ENCODE peak calls at places on chromosome 17, in six cellular contexts. One of them, this sample, is unnamed.

GRCh38 chr17:65572581-65573282 is 11.3 kb upstream of the AXIN2 start:
- DNase-seq in HEK293T: no peak
- DNase-seq in A172: no peak
- DNase-seq in activated T-helper 9 cell treated with anti-CD3 and anti-CD28 coated beads, Interleukin-2, amount 50 U/mL, for 16 hours: no peak
- DNase-seq in HTR-8/SVneo: no peak
- DNase-seq in NCI-H1930: no peak
- DNase-seq in this sample: no peak

GRCh38 chr17:81144423-81144781 is 20.9 kb upstream of the PVALEF start:
- DNase-seq in activated T-helper 9 cell treated with anti-CD3 and anti-CD28 coated beads, Interleukin-2, amount 50 U/mL, for 16 hours: no peak
- DNase-seq in HEK293T: no peak
- DNase-seq in NCI-H1930: no peak
- DNase-seq in HTR-8/SVneo: no peak
- DNase-seq in A172: no peak
- DNase-seq in this sample: no peak

GRCh38 chr17:7548585-7549400 is at the start of gene TNFSF12:
- DNase-seq in HTR-8/SVneo: no peak
- DNase-seq in HEK293T: peak
- DNase-seq in A172: peak
- DNase-seq in NCI-H1930: no peak
- DNase-seq in activated T-helper 9 cell treated with anti-CD3 and anti-CD28 coated beads, Interleukin-2, amount 50 U/mL, for 16 hours: peak
- DNase-seq in this sample: no peak

GRCh38 chr17:57755479-57756070 is 10.5 kb upstream of the CCDC182 start:
- DNase-seq in activated T-helper 9 cell treated with anti-CD3 and anti-CD28 coated beads, Interleukin-2, amount 50 U/mL, for 16 hours: no peak
- DNase-seq in HEK293T: no peak
- DNase-seq in NCI-H1930: no peak
- DNase-seq in HTR-8/SVneo: no peak
- DNase-seq in A172: no peak
- DNase-seq in this sample: no peak

GRCh38 chr17:2238432-2239169 is 65.0 kb downstream of the SMG6 start:
- DNase-seq in HTR-8/SVneo: no peak
- DNase-seq in A172: no peak
- DNase-seq in activated T-helper 9 cell treated with anti-CD3 and anti-CD28 coated beads, Interleukin-2, amount 50 U/mL, for 16 hours: no peak
- DNase-seq in NCI-H1930: no peak
- DNase-seq in HEK293T: no peak
- DNase-seq in this sample: no peak

GRCh38 chr17:42179335-42179734 is 1.6 kb downstream of the KCNH4 start:
- DNase-seq in activated T-helper 9 cell treated with anti-CD3 and anti-CD28 coated beads, Interleukin-2, amount 50 U/mL, for 16 hours: no peak
- DNase-seq in HTR-8/SVneo: no peak
- DNase-seq in HEK293T: no peak
- DNase-seq in NCI-H1930: no peak
- DNase-seq in A172: no peak
- DNase-seq in this sample: no peak

GRCh38 chr17:77118251-77118928 is 22.4 kb upstream of the SEC14L1 start:
- DNase-seq in A172: no peak
- DNase-seq in activated T-helper 9 cell treated with anti-CD3 and anti-CD28 coated beads, Interleukin-2, amount 50 U/mL, for 16 hours: no peak
- DNase-seq in HEK293T: no peak
- DNase-seq in NCI-H1930: no peak
- DNase-seq in HTR-8/SVneo: no peak
- DNase-seq in this sample: no peak

GRCh38 chr17:76076100-76076764 is 1.7 kb downstream of the GALR2 start:
- DNase-seq in NCI-H1930: no peak
- DNase-seq in HEK293T: no peak
- DNase-seq in HTR-8/SVneo: no peak
- DNase-seq in activated T-helper 9 cell treated with anti-CD3 and anti-CD28 coated beads, Interleukin-2, amount 50 U/mL, for 16 hours: no peak
- DNase-seq in A172: no peak
- DNase-seq in this sample: no peak

GRCh38 chr17:45436161-45436560 is 3.5 kb upstream of the ARHGAP27 start:
- DNase-seq in A172: no peak
- DNase-seq in NCI-H1930: no peak
- DNase-seq in activated T-helper 9 cell treated with anti-CD3 and anti-CD28 coated beads, Interleukin-2, amount 50 U/mL, for 16 hours: no peak
- DNase-seq in HTR-8/SVneo: no peak
- DNase-seq in HEK293T: peak
- DNase-seq in this sample: no peak

GRCh38 chr17:67491009-67491677 is 114.1 kb downstream of the PITPNC1 start:
- DNase-seq in A172: peak
- DNase-seq in activated T-helper 9 cell treated with anti-CD3 and anti-CD28 coated beads, Interleukin-2, amount 50 U/mL, for 16 hours: no peak
- DNase-seq in HEK293T: peak
- DNase-seq in NCI-H1930: no peak
- DNase-seq in HTR-8/SVneo: peak
- DNase-seq in this sample: no peak

GRCh38 chr17:15951368-15952047 is 6.6 kb downstream of the ADORA2B start:
- DNase-seq in NCI-H1930: no peak
- DNase-seq in HTR-8/SVneo: no peak
- DNase-seq in A172: no peak
- DNase-seq in activated T-helper 9 cell treated with anti-CD3 and anti-CD28 coated beads, Interleukin-2, amount 50 U/mL, for 16 hours: no peak
- DNase-seq in HEK293T: no peak
- DNase-seq in this sample: no peak

GRCh38 chr17:50943575-50943933 is 77.4 kb upstream of the TOB1 start:
- DNase-seq in activated T-helper 9 cell treated with anti-CD3 and anti-CD28 coated beads, Interleukin-2, amount 50 U/mL, for 16 hours: no peak
- DNase-seq in HEK293T: no peak
- DNase-seq in A172: no peak
- DNase-seq in HTR-8/SVneo: no peak
- DNase-seq in NCI-H1930: no peak
- DNase-seq in this sample: peak

GRCh38 chr17:77424585-77425344 is 284.0 kb downstream of the SEC14L1 start:
- DNase-seq in HTR-8/SVneo: peak
- DNase-seq in activated T-helper 9 cell treated with anti-CD3 and anti-CD28 coated beads, Interleukin-2, amount 50 U/mL, for 16 hours: no peak
- DNase-seq in A172: peak
- DNase-seq in NCI-H1930: no peak
- DNase-seq in HEK293T: no peak
- DNase-seq in this sample: no peak

GRCh38 chr17:66942453-66943264 is 21.8 kb upstream of the CACNG4 start:
- DNase-seq in NCI-H1930: no peak
- DNase-seq in HTR-8/SVneo: no peak
- DNase-seq in HEK293T: no peak
- DNase-seq in activated T-helper 9 cell treated with anti-CD3 and anti-CD28 coated beads, Interleukin-2, amount 50 U/mL, for 16 hours: no peak
- DNase-seq in A172: no peak
- DNase-seq in this sample: no peak

GRCh38 chr17:8651013-8651412 is 20.5 kb upstream of the MYH10 start:
- DNase-seq in activated T-helper 9 cell treated with anti-CD3 and anti-CD28 coated beads, Interleukin-2, amount 50 U/mL, for 16 hours: no peak
- DNase-seq in HTR-8/SVneo: no peak
- DNase-seq in NCI-H1930: no peak
- DNase-seq in A172: no peak
- DNase-seq in HEK293T: no peak
- DNase-seq in this sample: no peak

GRCh38 chr17:45265823-45266222 is 3.9 kb upstream of the SPATA32 start:
- DNase-seq in HTR-8/SVneo: no peak
- DNase-seq in activated T-helper 9 cell treated with anti-CD3 and anti-CD28 coated beads, Interleukin-2, amount 50 U/mL, for 16 hours: no peak
- DNase-seq in HEK293T: no peak
- DNase-seq in A172: peak
- DNase-seq in NCI-H1930: no peak
- DNase-seq in this sample: no peak

GRCh38 chr17:3886776-3887175 is 6.1 kb downstream of the CAMKK1 start:
- DNase-seq in NCI-H1930: no peak
- DNase-seq in HEK293T: no peak
- DNase-seq in A172: no peak
- DNase-seq in activated T-helper 9 cell treated with anti-CD3 and anti-CD28 coated beads, Interleukin-2, amount 50 U/mL, for 16 hours: no peak
- DNase-seq in HTR-8/SVneo: no peak
- DNase-seq in this sample: no peak

GRCh38 chr17:7912927-7913524 is 3.1 kb downstream of the RNF227 start:
- DNase-seq in HEK293T: peak
- DNase-seq in activated T-helper 9 cell treated with anti-CD3 and anti-CD28 coated beads, Interleukin-2, amount 50 U/mL, for 16 hours: no peak
- DNase-seq in HTR-8/SVneo: peak
- DNase-seq in A172: peak
- DNase-seq in NCI-H1930: peak
- DNase-seq in this sample: no peak

GRCh38 chr17:64234961-64235360 is 28.1 kb downstream of the TEX2 start:
- DNase-seq in HEK293T: no peak
- DNase-seq in activated T-helper 9 cell treated with anti-CD3 and anti-CD28 coated beads, Interleukin-2, amount 50 U/mL, for 16 hours: no peak
- DNase-seq in NCI-H1930: no peak
- DNase-seq in A172: no peak
- DNase-seq in HTR-8/SVneo: no peak
- DNase-seq in this sample: no peak

GRCh38 chr17:46053911-46054534 is 55.0 kb downstream of the STH start:
- DNase-seq in HEK293T: no peak
- DNase-seq in activated T-helper 9 cell treated with anti-CD3 and anti-CD28 coated beads, Interleukin-2, amount 50 U/mL, for 16 hours: no peak
- DNase-seq in HTR-8/SVneo: no peak
- DNase-seq in NCI-H1930: no peak
- DNase-seq in A172: peak
- DNase-seq in this sample: no peak

GRCh38 chr17:45394913-45395568 is 37.6 kb downstream of the ARHGAP27 start:
- DNase-seq in HEK293T: peak
- DNase-seq in A172: peak
- DNase-seq in HTR-8/SVneo: peak
- DNase-seq in activated T-helper 9 cell treated with anti-CD3 and anti-CD28 coated beads, Interleukin-2, amount 50 U/mL, for 16 hours: no peak
- DNase-seq in NCI-H1930: no peak
- DNase-seq in this sample: peak

GRCh38 chr17:31935512-31935911 is 1.3 kb upstream of the SUZ12 start:
- DNase-seq in HTR-8/SVneo: no peak
- DNase-seq in activated T-helper 9 cell treated with anti-CD3 and anti-CD28 coated beads, Interleukin-2, amount 50 U/mL, for 16 hours: no peak
- DNase-seq in A172: no peak
- DNase-seq in HEK293T: no peak
- DNase-seq in NCI-H1930: no peak
- DNase-seq in this sample: no peak

GRCh38 chr17:58388302-58389190 is 28.8 kb downstream of the RNF43 start:
- DNase-seq in A172: no peak
- DNase-seq in HTR-8/SVneo: no peak
- DNase-seq in activated T-helper 9 cell treated with anti-CD3 and anti-CD28 coated beads, Interleukin-2, amount 50 U/mL, for 16 hours: no peak
- DNase-seq in NCI-H1930: no peak
- DNase-seq in HEK293T: no peak
- DNase-seq in this sample: no peak

GRCh38 chr17:3911271-3912053 is 4.8 kb downstream of the P2RX1 start:
- DNase-seq in HTR-8/SVneo: no peak
- DNase-seq in HEK293T: no peak
- DNase-seq in NCI-H1930: no peak
- DNase-seq in activated T-helper 9 cell treated with anti-CD3 and anti-CD28 coated beads, Interleukin-2, amount 50 U/mL, for 16 hours: peak
- DNase-seq in A172: no peak
- DNase-seq in this sample: no peak

GRCh38 chr17:32569171-32570080 is 82.6 kb downstream of the CDK5R1 start:
- DNase-seq in A172: peak
- DNase-seq in HEK293T: no peak
- DNase-seq in activated T-helper 9 cell treated with anti-CD3 and anti-CD28 coated beads, Interleukin-2, amount 50 U/mL, for 16 hours: no peak
- DNase-seq in HTR-8/SVneo: no peak
- DNase-seq in NCI-H1930: no peak
- DNase-seq in this sample: no peak